ENCODE peak calls at places on chromosomes 13 and 19, in four cellular contexts. L, E, W and X are unnamed samples.

GRCh38 chr13:41970022-41970421 is 9.1 kb upstream of the VWA8 start:
- DNase-seq in L (no peak), E (no peak), W (no peak), X (no peak)

GRCh38 chr13:101190337-101190736 is 226.0 kb downstream of the NALCN start:
- DNase-seq in L (no peak), E (no peak), W (no peak), X (no peak)

GRCh38 chr13:40974460-40975407 is 44.4 kb downstream of the ELF1 start:
- DNase-seq in L (peak; percentile 28), E (no peak), W (peak; percentile 46), X (peak; percentile 30)

GRCh38 chr19:32464279-32464678 is 58.7 kb downstream of the DPY19L3 start:
- DNase-seq in L (no peak), E (no peak), W (no peak), X (no peak)

GRCh38 chr19:41871573-41872383 is 5.3 kb upstream of the CD79A start:
- DNase-seq in L (peak; percentile 74), E (no peak), W (peak; percentile 75), X (peak; percentile 47)

GRCh38 chr19:33047422-33047821 is 17.3 kb downstream of the RHPN2 start:
- DNase-seq in L (no peak), E (no peak), W (no peak), X (no peak)

GRCh38 chr13:87678353-87678752 is 7.2 kb downstream of the SLITRK5 start:
- DNase-seq in L (no peak), E (no peak), W (no peak), X (no peak)

GRCh38 chr13:109707044-109707794 is 79.2 kb downstream of the IRS2 start:
- DNase-seq in L (no peak), E (no peak), W (no peak), X (no peak)

GRCh38 chr13:25046985-25047660 is 48.8 kb upstream of the PABPC3 start:
- DNase-seq in L (no peak), E (no peak), W (no peak), X (no peak)

GRCh38 chr13:39900106-39900750 is 244.8 kb downstream of the COG6 start:
- DNase-seq in L (no peak), E (no peak), W (no peak), X (no peak)

GRCh38 chr19:34337747-34338146 is 27.2 kb upstream of the GPI start:
- DNase-seq in L (no peak), E (no peak), W (no peak), X (no peak)

GRCh38 chr13:101307181-101307701 is 109.1 kb downstream of the NALCN start:
- DNase-seq in L (no peak), E (no peak), W (no peak), X (no peak)